ENCODE peak calls at places on chromosomes 12 and 14, in five cellular contexts. One of them, this sample, is unnamed.

GRCh38 chr14:103422981-103423600 is 37.9 kb downstream of the MARK3 start:
- DNase-seq in H1: no peak
- DNase-seq in neuronal stem cell: no peak
- DNase-seq in H9: no peak
- DNase-seq in mesenchymal stem cell: peak
- DNase-seq in this sample: no peak

GRCh38 chr12:57836442-57837375 is 9.8 kb downstream of the CTDSP2 start:
- DNase-seq in H1: no peak
- DNase-seq in neuronal stem cell: no peak
- DNase-seq in H9: peak
- DNase-seq in mesenchymal stem cell: peak
- DNase-seq in this sample: no peak

GRCh38 chr12:122997343-122998250 is 17.1 kb downstream of the ARL6IP4 start:
- DNase-seq in H1: no peak
- DNase-seq in neuronal stem cell: no peak
- DNase-seq in H9: no peak
- DNase-seq in mesenchymal stem cell: no peak
- DNase-seq in this sample: no peak

GRCh38 chr12:66061557-66062279 is 68.8 kb downstream of the LLPH start:
- DNase-seq in H1: peak
- DNase-seq in neuronal stem cell: no peak
- DNase-seq in H9: peak
- DNase-seq in mesenchymal stem cell: no peak
- DNase-seq in this sample: no peak

GRCh38 chr14:94581127-94581999 is at the start of gene SERPINA5:
- DNase-seq in H1: no peak
- DNase-seq in neuronal stem cell: no peak
- DNase-seq in H9: peak
- DNase-seq in mesenchymal stem cell: no peak
- DNase-seq in this sample: no peak

GRCh38 chr12:19031032-19031431 is 98.5 kb upstream of the PLEKHA5 start:
- DNase-seq in H1: no peak
- DNase-seq in neuronal stem cell: no peak
- DNase-seq in H9: no peak
- DNase-seq in mesenchymal stem cell: peak
- DNase-seq in this sample: peak

GRCh38 chr12:124537525-124538193 is 29.8 kb downstream of the NCOR2 start:
- DNase-seq in H1: no peak
- DNase-seq in neuronal stem cell: no peak
- DNase-seq in H9: no peak
- DNase-seq in mesenchymal stem cell: no peak
- DNase-seq in this sample: no peak

GRCh38 chr12:109701064-109701463 is 12.6 kb upstream of the FAM222A start:
- DNase-seq in H1: no peak
- DNase-seq in neuronal stem cell: no peak
- DNase-seq in H9: no peak
- DNase-seq in mesenchymal stem cell: no peak
- DNase-seq in this sample: no peak

GRCh38 chr12:121223283-121223946 is 13.5 kb downstream of the P2RX4 start:
- DNase-seq in H1: no peak
- DNase-seq in neuronal stem cell: no peak
- DNase-seq in H9: peak
- DNase-seq in mesenchymal stem cell: no peak
- DNase-seq in this sample: no peak

GRCh38 chr12:131034631-131035267 is 81.0 kb downstream of the ADGRD1 start:
- DNase-seq in H1: no peak
- DNase-seq in neuronal stem cell: no peak
- DNase-seq in H9: no peak
- DNase-seq in mesenchymal stem cell: no peak
- DNase-seq in this sample: peak

GRCh38 chr14:87250992-87251391 is 742.0 kb downstream of the GALC start:
- DNase-seq in H1: no peak
- DNase-seq in neuronal stem cell: no peak
- DNase-seq in H9: no peak
- DNase-seq in mesenchymal stem cell: no peak
- DNase-seq in this sample: no peak

GRCh38 chr14:71532349-71532748 is 399.9 kb upstream of the RGS6 start:
- DNase-seq in H1: no peak
- DNase-seq in neuronal stem cell: no peak
- DNase-seq in H9: no peak
- DNase-seq in mesenchymal stem cell: no peak
- DNase-seq in this sample: no peak

GRCh38 chr12:89368386-89368785 is 16.1 kb upstream of the DUSP6 start:
- DNase-seq in H1: no peak
- DNase-seq in neuronal stem cell: no peak
- DNase-seq in H9: no peak
- DNase-seq in mesenchymal stem cell: no peak
- DNase-seq in this sample: no peak

GRCh38 chr12:68855771-68856170 is 47.8 kb downstream of the MDM2 start:
- DNase-seq in H1: no peak
- DNase-seq in neuronal stem cell: no peak
- DNase-seq in H9: no peak
- DNase-seq in mesenchymal stem cell: no peak
- DNase-seq in this sample: no peak

GRCh38 chr12:68853396-68854077 is 45.6 kb downstream of the MDM2 start:
- DNase-seq in H1: no peak
- DNase-seq in neuronal stem cell: no peak
- DNase-seq in H9: no peak
- DNase-seq in mesenchymal stem cell: no peak
- DNase-seq in this sample: no peak

GRCh38 chr12:68855111-68855510 is 47.1 kb downstream of the MDM2 start:
- DNase-seq in H1: no peak
- DNase-seq in neuronal stem cell: no peak
- DNase-seq in H9: no peak
- DNase-seq in mesenchymal stem cell: no peak
- DNase-seq in this sample: no peak

GRCh38 chr12:68854554-68854953 is 46.6 kb downstream of the MDM2 start:
- DNase-seq in H1: no peak
- DNase-seq in neuronal stem cell: no peak
- DNase-seq in H9: no peak
- DNase-seq in mesenchymal stem cell: no peak
- DNase-seq in this sample: no peak

DNA sequence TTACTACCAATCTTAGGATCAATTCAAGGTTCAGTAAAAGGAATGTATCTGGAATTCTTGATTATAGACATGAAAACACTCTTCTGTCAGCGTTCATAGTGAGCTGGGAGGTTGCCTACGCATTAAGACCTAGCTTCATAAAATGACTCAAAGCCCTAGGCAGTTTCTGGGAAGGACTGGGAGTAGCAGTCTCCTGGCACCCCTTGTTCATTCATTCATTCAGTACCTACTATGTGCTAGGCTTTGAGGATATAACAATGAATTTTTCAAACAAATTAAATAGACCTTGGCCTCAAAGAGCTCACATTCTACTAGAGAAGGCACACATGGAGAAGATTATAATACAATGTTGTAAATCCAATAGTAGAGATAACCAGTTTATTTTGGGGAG is 46.1 kb downstream of the MDM2 start:
- DNase-seq in H1: no peak
- DNase-seq in neuronal stem cell: no peak
- DNase-seq in H9: no peak
- DNase-seq in mesenchymal stem cell: no peak
- DNase-seq in this sample: no peak
- H2BK12ac ChIP-seq in H1: no peak
- H2BK12ac ChIP-seq in neuronal stem cell: no peak
- H2BK12ac ChIP-seq in H9: no peak
- H2BK12ac ChIP-seq in mesenchymal stem cell: no peak
- H2BK12ac ChIP-seq in this sample: no peak

GRCh38 chr12:5923043-5923605 is 21.9 kb downstream of the ANO2 start:
- DNase-seq in H1: no peak
- DNase-seq in neuronal stem cell: no peak
- DNase-seq in H9: no peak
- DNase-seq in mesenchymal stem cell: no peak
- DNase-seq in this sample: no peak

GRCh38 chr12:5922500-5922899 is 22.6 kb downstream of the ANO2 start:
- DNase-seq in H1: no peak
- DNase-seq in neuronal stem cell: no peak
- DNase-seq in H9: no peak
- DNase-seq in mesenchymal stem cell: no peak
- DNase-seq in this sample: no peak

GRCh38 chr12:5921966-5922365 is 23.1 kb downstream of the ANO2 start:
- DNase-seq in H1: no peak
- DNase-seq in neuronal stem cell: no peak
- DNase-seq in H9: no peak
- DNase-seq in mesenchymal stem cell: no peak
- DNase-seq in this sample: no peak

GRCh38 chr12:5925646-5926045 is 19.4 kb downstream of the ANO2 start:
- DNase-seq in H1: no peak
- DNase-seq in neuronal stem cell: no peak
- DNase-seq in H9: peak
- DNase-seq in mesenchymal stem cell: no peak
- DNase-seq in this sample: no peak

DNA sequence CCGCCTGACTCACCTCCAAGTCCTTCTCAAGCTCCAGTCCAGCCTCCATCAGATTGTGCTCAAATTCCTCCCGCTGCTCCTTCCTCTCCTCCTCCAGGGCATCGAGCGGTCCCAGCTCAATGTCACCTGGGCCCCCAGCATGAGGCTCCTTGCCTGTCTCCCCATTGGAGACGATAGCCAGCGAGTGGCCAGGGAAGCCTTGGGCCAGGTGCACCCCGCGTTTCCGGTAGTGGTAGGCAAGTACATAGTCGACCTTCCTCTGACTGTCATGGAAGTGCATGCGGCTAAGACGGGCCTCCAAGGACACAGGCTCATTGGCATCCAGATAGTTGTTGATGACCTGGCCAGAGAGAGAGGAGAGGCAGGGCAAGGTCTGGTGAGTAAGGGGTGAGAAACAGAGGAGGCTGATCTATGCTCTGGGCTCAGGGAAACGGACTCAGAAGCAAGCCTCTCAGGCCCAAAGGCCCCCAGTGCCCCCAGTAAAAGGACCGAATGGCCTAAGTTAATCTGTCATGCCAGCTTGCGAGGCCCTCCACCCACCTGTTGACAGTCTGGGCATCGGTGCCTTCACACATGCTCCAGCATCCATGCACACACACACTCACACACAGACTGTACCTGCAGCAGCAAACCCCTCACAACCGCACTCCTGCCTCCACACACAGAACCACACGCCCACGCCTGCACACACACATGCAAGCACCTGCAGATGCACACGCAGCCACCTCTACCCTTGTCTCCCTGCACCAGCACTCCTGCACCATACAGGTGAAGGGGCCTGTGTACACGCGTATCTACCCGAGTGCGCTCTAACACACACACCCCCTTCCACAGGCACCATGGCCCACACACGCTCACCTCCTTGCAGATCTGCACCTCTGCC is 23.8 kb downstream of the ANO2 start:
- DNase-seq in H1: no peak
- DNase-seq in neuronal stem cell: no peak
- DNase-seq in H9: no peak
- DNase-seq in mesenchymal stem cell: no peak
- DNase-seq in this sample: no peak
- H2AFZ ChIP-seq in H1: no peak
- H2AFZ ChIP-seq in neuronal stem cell: no peak
- H2AFZ ChIP-seq in H9: no peak
- H2AFZ ChIP-seq in mesenchymal stem cell: no peak
- H2AFZ ChIP-seq in this sample: no peak

GRCh38 chr12:3311027-3311402 is 180.0 kb upstream of the PRMT8 start:
- DNase-seq in H1: no peak
- DNase-seq in neuronal stem cell: no peak
- DNase-seq in H9: no peak
- DNase-seq in mesenchymal stem cell: no peak
- DNase-seq in this sample: peak

GRCh38 chr12:3314306-3314663 is 176.7 kb upstream of the PRMT8 start:
- DNase-seq in H1: no peak
- DNase-seq in neuronal stem cell: no peak
- DNase-seq in H9: no peak
- DNase-seq in mesenchymal stem cell: no peak
- DNase-seq in this sample: no peak

GRCh38 chr12:3311491-3312103 is 179.4 kb upstream of the PRMT8 start:
- DNase-seq in H1: no peak
- DNase-seq in neuronal stem cell: no peak
- DNase-seq in H9: no peak
- DNase-seq in mesenchymal stem cell: no peak
- DNase-seq in this sample: no peak

GRCh38 chr12:3313655-3314305 is 177.2 kb upstream of the PRMT8 start:
- DNase-seq in H1: no peak
- DNase-seq in neuronal stem cell: peak
- DNase-seq in H9: peak
- DNase-seq in mesenchymal stem cell: peak
- DNase-seq in this sample: no peak

DNA sequence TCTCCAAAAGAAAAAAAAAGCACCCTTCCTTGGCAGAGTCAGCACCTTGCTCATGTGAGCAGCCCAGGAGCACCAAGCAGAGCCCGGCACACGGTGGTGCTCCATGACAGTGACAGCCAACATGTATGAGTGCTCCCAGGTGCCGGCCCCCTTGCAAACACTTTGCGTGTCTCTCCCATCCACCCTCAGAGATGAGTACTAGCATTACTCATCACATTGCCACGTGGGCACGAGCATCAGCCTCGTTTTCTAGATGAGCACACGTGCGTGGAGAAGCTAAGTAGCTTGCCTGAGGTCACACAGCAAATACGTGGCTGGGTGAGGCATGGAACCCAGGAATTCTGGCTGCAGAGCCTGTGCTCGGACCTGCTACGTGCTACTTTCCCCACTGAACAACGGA is 177.9 kb upstream of the PRMT8 start:
- DNase-seq in H1: no peak
- DNase-seq in neuronal stem cell: no peak
- DNase-seq in H9: no peak
- DNase-seq in mesenchymal stem cell: peak
- DNase-seq in this sample: peak
- H2BK12ac ChIP-seq in H1: no peak
- H2BK12ac ChIP-seq in neuronal stem cell: peak
- H2BK12ac ChIP-seq in H9: no peak
- H2BK12ac ChIP-seq in mesenchymal stem cell: no peak
- H2BK12ac ChIP-seq in this sample: no peak

GRCh38 chr14:54172562-54172961 is 215.9 kb upstream of the BMP4 start:
- DNase-seq in H1: no peak
- DNase-seq in neuronal stem cell: no peak
- DNase-seq in H9: no peak
- DNase-seq in mesenchymal stem cell: no peak
- DNase-seq in this sample: no peak

GRCh38 chr14:54173782-54174181 is 217.2 kb upstream of the BMP4 start:
- DNase-seq in H1: no peak
- DNase-seq in neuronal stem cell: no peak
- DNase-seq in H9: no peak
- DNase-seq in mesenchymal stem cell: peak
- DNase-seq in this sample: no peak

GRCh38 chr14:54175298-54175942 is 218.8 kb upstream of the BMP4 start:
- DNase-seq in H1: peak
- DNase-seq in neuronal stem cell: peak
- DNase-seq in H9: peak
- DNase-seq in mesenchymal stem cell: peak
- DNase-seq in this sample: peak

GRCh38 chr14:54172114-54172513 is 215.5 kb upstream of the BMP4 start:
- DNase-seq in H1: no peak
- DNase-seq in neuronal stem cell: no peak
- DNase-seq in H9: no peak
- DNase-seq in mesenchymal stem cell: no peak
- DNase-seq in this sample: no peak

DNA sequence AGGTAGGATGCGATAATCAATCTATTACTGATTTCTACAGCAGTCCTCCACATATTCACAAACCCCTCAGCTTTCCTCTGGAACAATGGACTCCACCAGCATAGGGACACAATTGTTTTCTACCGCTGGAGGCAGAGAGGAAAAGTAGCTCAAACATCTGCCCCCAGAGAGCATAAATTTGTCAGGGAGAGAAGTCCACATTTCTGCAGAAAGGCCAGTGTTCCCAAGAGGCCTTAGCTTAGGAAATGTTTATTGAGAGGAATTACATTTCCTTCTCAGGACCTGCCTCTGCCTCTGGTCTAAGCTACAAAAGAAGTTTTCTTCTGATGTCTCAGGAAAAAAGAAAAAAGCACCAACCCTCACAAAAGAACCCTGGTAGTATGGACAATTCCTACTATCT is 217.8 kb upstream of the BMP4 start:
- DNase-seq in H1: no peak
- DNase-seq in neuronal stem cell: no peak
- DNase-seq in H9: no peak
- DNase-seq in mesenchymal stem cell: peak
- DNase-seq in this sample: no peak
- H2AFZ ChIP-seq in H1: no peak
- H2AFZ ChIP-seq in neuronal stem cell: peak
- H2AFZ ChIP-seq in H9: no peak
- H2AFZ ChIP-seq in mesenchymal stem cell: no peak
- H2AFZ ChIP-seq in this sample: no peak